ENCODE peak calls at places on chromosomes 7 and 10, in four cellular contexts. One of them, this sample, is unnamed.

GRCh38 chr10:31926765-31927596 is 1.6 kb downstream of the ARHGAP12 start:
- DNase-seq in stomach: no peak
- DNase-seq in gastrocnemius medialis: no peak
- DNase-seq in breast epithelium: no peak
- DNase-seq in this sample: no peak

GRCh38 chr7:1916621-1916970 is 246.5 kb downstream of the ELFN1 start:
- DNase-seq in stomach: no peak
- DNase-seq in gastrocnemius medialis: no peak
- DNase-seq in breast epithelium: no peak
- DNase-seq in this sample: no peak

GRCh38 chr7:156731651-156732050 is 91.1 kb downstream of the RNF32 start:
- DNase-seq in stomach: no peak
- DNase-seq in gastrocnemius medialis: no peak
- DNase-seq in breast epithelium: no peak
- DNase-seq in this sample: no peak

GRCh38 chr10:21675157-21675796 is 141.2 kb downstream of the MLLT10 start:
- DNase-seq in stomach: no peak
- DNase-seq in gastrocnemius medialis: no peak
- DNase-seq in breast epithelium: no peak
- DNase-seq in this sample: no peak

GRCh38 chr7:148866362-148866761 is 17.7 kb downstream of the EZH2 start:
- DNase-seq in stomach: no peak
- DNase-seq in gastrocnemius medialis: no peak
- DNase-seq in breast epithelium: no peak
- DNase-seq in this sample: no peak

GRCh38 chr7:108824840-108825540 is 255.3 kb downstream of the DNAJB9 start:
- DNase-seq in stomach: no peak
- DNase-seq in gastrocnemius medialis: no peak
- DNase-seq in breast epithelium: no peak
- DNase-seq in this sample: peak; percentile 25

GRCh38 chr7:70586822-70587221 is 545.1 kb upstream of the GALNT17 start:
- DNase-seq in stomach: no peak
- DNase-seq in gastrocnemius medialis: no peak
- DNase-seq in breast epithelium: no peak
- DNase-seq in this sample: no peak

GRCh38 chr10:70576803-70577517 is 25.6 kb downstream of the PRF1 start:
- DNase-seq in stomach: no peak
- DNase-seq in gastrocnemius medialis: no peak
- DNase-seq in breast epithelium: no peak
- DNase-seq in this sample: no peak

GRCh38 chr7:31517513-31517912 is 3.6 kb downstream of the ITPRID1 start:
- DNase-seq in stomach: no peak
- DNase-seq in gastrocnemius medialis: no peak
- DNase-seq in breast epithelium: no peak
- DNase-seq in this sample: no peak

GRCh38 chr7:26052721-26053120 is 99.3 kb upstream of the NFE2L3 start:
- DNase-seq in stomach: no peak
- DNase-seq in gastrocnemius medialis: no peak
- DNase-seq in breast epithelium: no peak
- DNase-seq in this sample: no peak

GRCh38 chr10:91779011-91779605 is 19.1 kb upstream of the TNKS2 start:
- DNase-seq in stomach: no peak
- DNase-seq in gastrocnemius medialis: no peak
- DNase-seq in breast epithelium: no peak
- DNase-seq in this sample: no peak

GRCh38 chr10:28679941-28680752 is 2.8 kb downstream of the BAMBI start:
- DNase-seq in stomach: no peak
- DNase-seq in gastrocnemius medialis: no peak
- DNase-seq in breast epithelium: no peak
- DNase-seq in this sample: no peak

GRCh38 chr7:37097276-37097675 is 351.4 kb downstream of the ELMO1 start:
- DNase-seq in stomach: no peak
- DNase-seq in gastrocnemius medialis: no peak
- DNase-seq in breast epithelium: no peak
- DNase-seq in this sample: no peak

GRCh38 chr10:89207801-89208551 is 859 bp upstream of the CH25H start:
- DNase-seq in stomach: no peak
- DNase-seq in gastrocnemius medialis: no peak
- DNase-seq in breast epithelium: no peak
- DNase-seq in this sample: peak; percentile 34

GRCh38 chr7:159097661-159098423 is 46.8 kb downstream of the VIPR2 start:
- DNase-seq in stomach: peak; percentile 15
- DNase-seq in gastrocnemius medialis: peak; percentile 52
- DNase-seq in breast epithelium: peak; percentile 43
- DNase-seq in this sample: no peak

GRCh38 chr7:77306231-77307067 is 106.8 kb upstream of the FGL2 start:
- DNase-seq in stomach: no peak
- DNase-seq in gastrocnemius medialis: no peak
- DNase-seq in breast epithelium: no peak
- DNase-seq in this sample: no peak

GRCh38 chr10:31683682-31684081 is 244.9 kb downstream of the ARHGAP12 start:
- DNase-seq in stomach: no peak
- DNase-seq in gastrocnemius medialis: no peak
- DNase-seq in breast epithelium: no peak
- DNase-seq in this sample: no peak

GRCh38 chr10:131503992-131504391 is 192.5 kb upstream of the TCERG1L start:
- DNase-seq in stomach: no peak
- DNase-seq in gastrocnemius medialis: no peak
- DNase-seq in breast epithelium: no peak
- DNase-seq in this sample: no peak

GRCh38 chr7:37759519-37759918 is 76.0 kb downstream of the GPR141 start:
- DNase-seq in stomach: no peak
- DNase-seq in gastrocnemius medialis: no peak
- DNase-seq in breast epithelium: no peak
- DNase-seq in this sample: no peak

GRCh38 chr10:110311357-110311949 is 6.7 kb upstream of the SMNDC1 start:
- DNase-seq in stomach: peak; percentile 57
- DNase-seq in gastrocnemius medialis: no peak
- DNase-seq in breast epithelium: no peak
- DNase-seq in this sample: peak; percentile 52

GRCh38 chr10:70605153-70605552 is 2.6 kb upstream of the PRF1 start:
- DNase-seq in stomach: no peak
- DNase-seq in gastrocnemius medialis: no peak
- DNase-seq in breast epithelium: no peak
- DNase-seq in this sample: no peak

GRCh38 chr7:16744518-16745250 is 8.9 kb upstream of the TSPAN13 start:
- DNase-seq in stomach: no peak
- DNase-seq in gastrocnemius medialis: no peak
- DNase-seq in breast epithelium: no peak
- DNase-seq in this sample: no peak

GRCh38 chr10:93496322-93497041 is at the start of gene CEP55:
- DNase-seq in stomach: peak; percentile 96
- DNase-seq in gastrocnemius medialis: peak; percentile 91
- DNase-seq in breast epithelium: peak; percentile 94
- DNase-seq in this sample: peak; percentile 90

GRCh38 chr7:66549466-66549865 is 79.2 kb upstream of the KCTD7 start:
- DNase-seq in stomach: no peak
- DNase-seq in gastrocnemius medialis: peak; percentile 5
- DNase-seq in breast epithelium: peak; percentile 30
- DNase-seq in this sample: no peak

GRCh38 chr7:86970986-86971385 is 88.5 kb downstream of the ELAPOR2 start:
- DNase-seq in stomach: no peak
- DNase-seq in gastrocnemius medialis: no peak
- DNase-seq in breast epithelium: no peak
- DNase-seq in this sample: no peak
- H3K27ac ChIP-seq in stomach: no peak overlapping the region
- H3K27ac ChIP-seq in gastrocnemius medialis: no peak overlapping the region
- H3K27ac ChIP-seq in breast epithelium: no peak overlapping the region
- H3K27ac ChIP-seq in this sample: no peak overlapping the region

GRCh38 chr10:62814901-62815372 is 1.2 kb downstream of the EGR2 start:
- DNase-seq in stomach: no peak
- DNase-seq in gastrocnemius medialis: no peak
- DNase-seq in breast epithelium: no peak
- DNase-seq in this sample: no peak

GRCh38 chr10:62815373-62816111 is 624 bp downstream of the EGR2 start:
- DNase-seq in stomach: no peak
- DNase-seq in gastrocnemius medialis: no peak
- DNase-seq in breast epithelium: no peak
- DNase-seq in this sample: no peak

GRCh38 chr10:62817763-62818425 is 1.7 kb upstream of the EGR2 start:
- DNase-seq in stomach: peak; percentile 81
- DNase-seq in gastrocnemius medialis: peak; percentile 68
- DNase-seq in breast epithelium: peak; percentile 68
- DNase-seq in this sample: peak; percentile 52

GRCh38 chr10:62817120-62817762 is 1.1 kb upstream of the EGR2 start:
- DNase-seq in stomach: no peak
- DNase-seq in gastrocnemius medialis: peak; percentile 38
- DNase-seq in breast epithelium: no peak
- DNase-seq in this sample: peak; percentile 59

DNA sequence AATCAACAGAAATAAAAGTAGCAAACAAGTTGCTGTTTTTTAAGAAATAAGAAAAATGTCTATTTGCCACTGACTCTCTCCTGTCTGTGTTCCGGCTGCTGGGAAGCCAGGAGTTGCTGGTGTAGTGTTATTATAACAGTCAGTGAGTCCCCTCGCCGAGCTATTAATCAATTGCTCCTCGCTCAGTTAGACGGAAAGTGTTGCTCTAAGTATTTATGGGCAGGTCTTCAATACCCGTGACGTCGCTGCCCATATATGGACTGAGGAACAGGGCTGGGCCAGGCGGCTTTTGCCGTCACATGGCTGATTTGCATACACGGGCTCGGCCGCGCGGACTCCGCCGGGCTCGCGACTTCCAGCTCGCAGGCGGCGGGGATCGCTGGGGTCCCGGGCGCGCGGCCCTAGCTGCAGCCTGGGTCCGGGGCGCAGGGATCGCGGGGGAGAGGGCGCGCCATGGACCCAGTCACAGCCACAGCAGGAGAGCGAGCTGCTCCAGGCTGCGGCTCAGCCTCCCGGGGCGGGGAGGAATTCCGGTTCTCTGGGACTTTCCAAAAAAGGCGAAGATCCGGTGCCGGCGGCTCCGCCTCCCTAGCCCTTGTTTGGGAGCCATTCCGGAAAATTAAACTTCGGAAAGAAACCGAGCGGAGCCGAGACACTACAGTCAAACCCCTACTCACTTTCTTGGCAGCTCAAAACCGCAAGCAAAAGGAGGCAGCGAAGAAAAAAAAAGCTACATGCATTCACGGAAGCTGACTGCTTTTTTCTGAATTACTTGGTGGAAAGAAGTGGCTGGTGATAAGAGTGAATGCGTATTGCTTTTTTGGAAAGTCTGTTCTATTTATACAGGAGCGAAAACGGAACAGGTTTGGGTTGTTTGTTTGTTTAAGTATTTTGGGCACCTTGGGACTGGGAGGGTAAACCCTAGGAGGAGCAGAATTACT is at the start of gene EGR2:
- DNase-seq in stomach: peak; percentile 94
- DNase-seq in gastrocnemius medialis: peak; percentile 89
- DNase-seq in breast epithelium: peak; percentile 88
- DNase-seq in this sample: peak; percentile 92
- TF ChIP-seq POLR2A in stomach: no peak
- TF ChIP-seq POLR2A in gastrocnemius medialis: peak; percentile 11
- TF ChIP-seq POLR2A in breast epithelium: no peak
- TF ChIP-seq POLR2A in this sample: no peak

GRCh38 chr7:93231264-93231663 is 902 bp upstream of the VPS50 start:
- DNase-seq in stomach: no peak
- DNase-seq in gastrocnemius medialis: no peak
- DNase-seq in breast epithelium: no peak
- DNase-seq in this sample: no peak
- H3K27ac ChIP-seq in stomach: no peak overlapping the region
- H3K27ac ChIP-seq in gastrocnemius medialis: peak overlapping the region; percentile 84
- H3K27ac ChIP-seq in breast epithelium: peak overlapping the region; percentile 83
- H3K27ac ChIP-seq in this sample: no peak overlapping the region

DNA sequence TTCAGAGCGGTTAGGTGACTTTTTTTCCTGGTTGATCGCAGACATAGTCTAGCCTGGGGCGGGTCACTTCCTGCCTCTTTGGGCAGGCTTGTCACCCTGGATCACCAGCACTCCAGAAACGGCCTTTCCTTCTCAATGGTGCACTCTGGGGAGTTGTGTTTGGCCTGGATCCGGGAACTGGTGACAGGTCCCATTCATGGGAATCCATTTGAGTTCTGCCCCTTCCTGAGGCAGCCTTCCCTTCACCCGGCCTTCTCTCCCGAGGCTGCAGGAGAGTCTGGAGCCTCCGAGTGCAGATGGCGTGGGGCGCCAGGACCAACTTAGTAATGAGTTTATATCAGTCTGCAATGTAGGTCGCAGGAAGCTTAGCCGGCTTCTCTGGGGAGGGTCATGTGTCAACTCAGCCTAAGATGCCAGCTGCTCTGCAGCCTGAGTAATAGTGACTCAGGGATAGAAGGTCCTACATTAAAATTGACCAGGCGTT is 54.2 kb downstream of the TACR2 start:
- DNase-seq in stomach: peak; percentile 61
- DNase-seq in gastrocnemius medialis: peak; percentile 95
- DNase-seq in breast epithelium: peak; percentile 75
- DNase-seq in this sample: peak; percentile 31
- TF ChIP-seq POLR2A in stomach: no peak
- TF ChIP-seq POLR2A in gastrocnemius medialis: peak; percentile 80
- TF ChIP-seq POLR2A in breast epithelium: no peak
- TF ChIP-seq POLR2A in this sample: no peak

DNA sequence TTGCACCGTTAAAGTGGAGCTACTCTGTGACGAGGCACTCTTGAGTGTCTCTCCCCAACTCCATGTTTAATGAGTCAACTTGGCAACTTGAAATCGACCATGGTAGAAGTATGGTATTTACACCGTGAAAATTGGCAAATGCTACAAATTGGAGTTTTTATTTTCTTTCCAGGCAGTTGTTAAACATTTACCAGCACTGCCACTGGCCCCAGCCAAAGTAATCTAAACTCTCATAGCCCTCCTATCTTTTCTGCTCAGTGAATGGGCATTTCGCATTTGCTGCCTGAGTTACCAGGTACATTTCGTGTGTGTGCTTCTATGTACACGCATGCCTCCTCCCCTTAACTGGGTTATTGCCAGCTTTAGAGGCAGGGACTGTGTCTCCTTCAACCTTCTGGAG is 83.3 kb downstream of the NHLRC2 start:
- DNase-seq in stomach: no peak
- DNase-seq in gastrocnemius medialis: no peak
- DNase-seq in breast epithelium: no peak
- DNase-seq in this sample: no peak
- H3K27ac ChIP-seq in stomach: peak overlapping the region; percentile 28
- H3K27ac ChIP-seq in gastrocnemius medialis: no peak overlapping the region
- H3K27ac ChIP-seq in breast epithelium: no peak overlapping the region
- H3K27ac ChIP-seq in this sample: no peak overlapping the region

DNA sequence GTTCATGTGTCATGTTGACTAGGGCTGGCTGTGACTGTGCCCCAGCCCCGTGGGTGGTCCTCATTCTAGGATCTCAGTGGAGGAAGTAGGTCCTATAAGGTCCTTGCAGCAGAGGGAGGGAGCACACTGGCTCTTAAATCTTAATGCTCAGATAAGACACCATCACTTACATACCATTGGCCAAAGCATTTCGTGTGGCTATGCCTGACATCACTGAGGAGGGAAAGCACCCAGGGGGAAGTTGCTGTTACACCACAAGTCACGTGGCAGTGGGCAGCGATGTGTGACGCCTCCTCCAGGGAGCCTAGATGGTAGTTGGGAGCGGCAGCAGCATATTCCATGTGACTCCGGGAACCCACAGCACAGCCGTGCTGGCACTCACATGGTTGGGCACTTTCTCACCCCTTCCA is 224.7 kb upstream of the SH2B2 start:
- DNase-seq in stomach: no peak
- DNase-seq in gastrocnemius medialis: no peak
- DNase-seq in breast epithelium: peak; percentile 41
- DNase-seq in this sample: no peak
- TF ChIP-seq POLR2A in stomach: no peak
- TF ChIP-seq POLR2A in gastrocnemius medialis: no peak
- TF ChIP-seq POLR2A in breast epithelium: no peak
- TF ChIP-seq POLR2A in this sample: no peak